ENCODE peak calls at places on chromosomes 6 and 20, in four cellular contexts. One of them, this sample, is unnamed.

GRCh38 chr20:54083459-54083858 is 13.1 kb upstream of the BCAS1 start:
- DNase-seq in breast epithelium: no peak
- DNase-seq in NCI-H1436 treated with DMSO at 0.1 percent for 48 hours: no peak
- DNase-seq in NCI-H345: no peak
- DNase-seq in this sample: no peak

GRCh38 chr6:129695373-129696027 is 14.5 kb downstream of the ARHGAP18 start:
- DNase-seq in breast epithelium: no peak
- DNase-seq in NCI-H1436 treated with DMSO at 0.1 percent for 48 hours: no peak
- DNase-seq in NCI-H345: no peak
- DNase-seq in this sample: no peak

GRCh38 chr6:101294051-101294638 is 99.4 kb upstream of the GRIK2 start:
- DNase-seq in breast epithelium: no peak
- DNase-seq in NCI-H1436 treated with DMSO at 0.1 percent for 48 hours: no peak
- DNase-seq in NCI-H345: no peak
- DNase-seq in this sample: no peak

GRCh38 chr20:53741726-53742028 is 148.0 kb upstream of the ZNF217 start:
- DNase-seq in breast epithelium: no peak
- DNase-seq in NCI-H1436 treated with DMSO at 0.1 percent for 48 hours: no peak
- DNase-seq in NCI-H345: no peak
- DNase-seq in this sample: no peak

GRCh38 chr6:100057941-100058340 is 63.9 kb upstream of the MCHR2 start:
- DNase-seq in breast epithelium: no peak
- DNase-seq in NCI-H1436 treated with DMSO at 0.1 percent for 48 hours: no peak
- DNase-seq in NCI-H345: no peak
- DNase-seq in this sample: no peak

GRCh38 chr6:40563111-40563510 is 24.1 kb downstream of the LRFN2 start:
- DNase-seq in breast epithelium: no peak
- DNase-seq in NCI-H1436 treated with DMSO at 0.1 percent for 48 hours: no peak
- DNase-seq in NCI-H345: no peak
- DNase-seq in this sample: no peak

GRCh38 chr6:195861-196360 is 96.4 kb upstream of the DUSP22 start:
- DNase-seq in breast epithelium: no peak
- DNase-seq in NCI-H1436 treated with DMSO at 0.1 percent for 48 hours: no peak
- DNase-seq in NCI-H345: no peak
- DNase-seq in this sample: no peak

GRCh38 chr6:111871725-111872520 is 1.3 kb downstream of the FYN start:
- DNase-seq in breast epithelium: no peak
- DNase-seq in NCI-H1436 treated with DMSO at 0.1 percent for 48 hours: no peak
- DNase-seq in NCI-H345: no peak
- DNase-seq in this sample: no peak

GRCh38 chr6:4084444-4085328 is 5.7 kb upstream of the FAM217A start:
- DNase-seq in breast epithelium: no peak
- DNase-seq in NCI-H1436 treated with DMSO at 0.1 percent for 48 hours: no peak
- DNase-seq in NCI-H345: no peak
- DNase-seq in this sample: no peak

GRCh38 chr20:38111366-38112232 is 53.5 kb downstream of the TGM2 start:
- DNase-seq in breast epithelium: no peak
- DNase-seq in NCI-H1436 treated with DMSO at 0.1 percent for 48 hours: no peak
- DNase-seq in NCI-H345: no peak
- DNase-seq in this sample: no peak

GRCh38 chr6:21731411-21732031 is 138.0 kb downstream of the SOX4 start:
- DNase-seq in breast epithelium: peak; percentile 74
- DNase-seq in NCI-H1436 treated with DMSO at 0.1 percent for 48 hours: no peak
- DNase-seq in NCI-H345: no peak
- DNase-seq in this sample: no peak

This sample was measured in NCI-H187.